ENCODE peak calls at places on chromosomes 6 and 20, in six cellular contexts. One of them, this sample, is unnamed.
A peak's percentile ranks its signal among the peaks of the same experiment; 100 is the strongest.

GRCh38 chr20:38270869-38271608 is 10.5 kb upstream of the KIAA1755 start:
- DNase-seq in SJSA1: peak; percentile 82
- DNase-seq in NCI-H460: peak; percentile 21
- DNase-seq in transverse colon: no peak
- DNase-seq in AG20443: peak; percentile 89
- DNase-seq in endothelial cell: no peak
- DNase-seq in this sample: no peak

GRCh38 chr20:57851025-57851682 is 141.3 kb upstream of the PMEPA1 start:
- DNase-seq in SJSA1: no peak
- DNase-seq in NCI-H460: no peak
- DNase-seq in transverse colon: no peak
- DNase-seq in AG20443: no peak
- DNase-seq in endothelial cell: no peak
- DNase-seq in this sample: no peak

GRCh38 chr6:47016916-47017315 is 25.2 kb downstream of the ADGRF1 start:
- DNase-seq in SJSA1: no peak
- DNase-seq in NCI-H460: no peak
- DNase-seq in transverse colon: no peak
- DNase-seq in AG20443: no peak
- DNase-seq in endothelial cell: no peak
- DNase-seq in this sample: no peak

GRCh38 chr20:25191051-25191450 is 4.5 kb upstream of the ENTPD6 start:
- DNase-seq in SJSA1: no peak
- DNase-seq in NCI-H460: no peak
- DNase-seq in transverse colon: no peak
- DNase-seq in AG20443: no peak
- DNase-seq in endothelial cell: no peak
- DNase-seq in this sample: no peak

GRCh38 chr20:16459019-16459700 is 114.1 kb downstream of the KIF16B start:
- DNase-seq in SJSA1: no peak
- DNase-seq in NCI-H460: no peak
- DNase-seq in transverse colon: no peak
- DNase-seq in AG20443: peak; percentile 84
- DNase-seq in endothelial cell: no peak
- DNase-seq in this sample: no peak

GRCh38 chr20:2101935-2102584 is 433 bp downstream of the STK35 start:
- DNase-seq in SJSA1: peak; percentile 99
- DNase-seq in NCI-H460: peak; percentile 91
- DNase-seq in transverse colon: peak; percentile 91
- DNase-seq in AG20443: peak; percentile 94
- DNase-seq in endothelial cell: peak; percentile 83
- DNase-seq in this sample: peak; percentile 32

GRCh38 chr20:4216142-4216735 is 200.9 kb upstream of the RNF24 start:
- DNase-seq in SJSA1: no peak
- DNase-seq in NCI-H460: no peak
- DNase-seq in transverse colon: no peak
- DNase-seq in AG20443: peak; percentile 66
- DNase-seq in endothelial cell: no peak
- DNase-seq in this sample: no peak

GRCh38 chr6:27161946-27162603 is 85.4 kb upstream of the PRSS16 start:
- DNase-seq in SJSA1: peak; percentile 59
- DNase-seq in NCI-H460: peak; percentile 59
- DNase-seq in transverse colon: no peak
- DNase-seq in AG20443: peak; percentile 32
- DNase-seq in endothelial cell: peak; percentile 24
- DNase-seq in this sample: no peak

GRCh38 chr20:52958206-52958605 is 14.0 kb upstream of the TSHZ2 start:
- DNase-seq in SJSA1: no peak
- DNase-seq in NCI-H460: no peak
- DNase-seq in transverse colon: no peak
- DNase-seq in AG20443: peak; percentile 32
- DNase-seq in endothelial cell: no peak
- DNase-seq in this sample: no peak

GRCh38 chr6:4346659-4347333 is 211.4 kb upstream of the ECI2 start:
- DNase-seq in SJSA1: no peak
- DNase-seq in NCI-H460: no peak
- DNase-seq in transverse colon: no peak
- DNase-seq in AG20443: peak; percentile 62
- DNase-seq in endothelial cell: no peak
- DNase-seq in this sample: no peak

GRCh38 chr20:35539756-35540212 is 2.1 kb upstream of the ERGIC3 start:
- DNase-seq in SJSA1: no peak
- DNase-seq in NCI-H460: no peak
- DNase-seq in transverse colon: peak; percentile 69
- DNase-seq in AG20443: no peak
- DNase-seq in endothelial cell: peak; percentile 57
- DNase-seq in this sample: no peak

GRCh38 chr20:19423892-19424620 is 211.6 kb downstream of the SLC24A3 start:
- DNase-seq in SJSA1: no peak
- DNase-seq in NCI-H460: no peak
- DNase-seq in transverse colon: no peak
- DNase-seq in AG20443: no peak
- DNase-seq in endothelial cell: no peak
- DNase-seq in this sample: no peak

GRCh38 chr20:45798935-45799642 is 7.3 kb downstream of the DNTTIP1 start:
- DNase-seq in SJSA1: peak; percentile 44
- DNase-seq in NCI-H460: peak; percentile 66
- DNase-seq in transverse colon: peak; percentile 73
- DNase-seq in AG20443: peak; percentile 78
- DNase-seq in endothelial cell: peak; percentile 63
- DNase-seq in this sample: peak; percentile 16

GRCh38 chr6:144715344-144715743 is 430.2 kb downstream of the UTRN start:
- DNase-seq in SJSA1: no peak
- DNase-seq in NCI-H460: no peak
- DNase-seq in transverse colon: peak; percentile 18
- DNase-seq in AG20443: no peak
- DNase-seq in endothelial cell: no peak
- DNase-seq in this sample: no peak

GRCh38 chr6:40997256-40997957 is 41.6 kb downstream of the UNC5CL start:
- DNase-seq in SJSA1: peak; percentile 85
- DNase-seq in NCI-H460: no peak
- DNase-seq in transverse colon: peak; percentile 31
- DNase-seq in AG20443: peak; percentile 62
- DNase-seq in endothelial cell: peak; percentile 28
- DNase-seq in this sample: no peak

GRCh38 chr20:20603339-20603990 is 109.0 kb downstream of the RALGAPA2 start:
- DNase-seq in SJSA1: no peak
- DNase-seq in NCI-H460: no peak
- DNase-seq in transverse colon: no peak
- DNase-seq in AG20443: no peak
- DNase-seq in endothelial cell: no peak
- DNase-seq in this sample: no peak

GRCh38 chr6:164882236-164882635 is 427.2 kb downstream of the C6orf118 start:
- DNase-seq in SJSA1: no peak
- DNase-seq in NCI-H460: no peak
- DNase-seq in transverse colon: no peak
- DNase-seq in AG20443: no peak
- DNase-seq in endothelial cell: no peak
- DNase-seq in this sample: no peak

GRCh38 chr6:84282566-84282965 is 55.1 kb upstream of the CEP162 start:
- DNase-seq in SJSA1: peak; percentile 69
- DNase-seq in NCI-H460: no peak
- DNase-seq in transverse colon: no peak
- DNase-seq in AG20443: peak; percentile 48
- DNase-seq in endothelial cell: no peak
- DNase-seq in this sample: no peak

GRCh38 chr6:90934081-90934480 is 347.2 kb upstream of the MAP3K7 start:
- DNase-seq in SJSA1: no peak
- DNase-seq in NCI-H460: no peak
- DNase-seq in transverse colon: no peak
- DNase-seq in AG20443: no peak
- DNase-seq in endothelial cell: no peak
- DNase-seq in this sample: no peak

GRCh38 chr6:139846538-139847321 is 472.3 kb upstream of the CITED2 start:
- DNase-seq in SJSA1: no peak
- DNase-seq in NCI-H460: no peak
- DNase-seq in transverse colon: peak; percentile 47
- DNase-seq in AG20443: no peak
- DNase-seq in endothelial cell: no peak
- DNase-seq in this sample: no peak

GRCh38 chr6:169075211-169075621 is 178.4 kb downstream of the THBS2 start:
- DNase-seq in SJSA1: no peak
- DNase-seq in NCI-H460: no peak
- DNase-seq in transverse colon: peak; percentile 60
- DNase-seq in AG20443: peak; percentile 73
- DNase-seq in endothelial cell: no peak
- DNase-seq in this sample: no peak

GRCh38 chr6:15594512-15595241 is 68.2 kb downstream of the DTNBP1 start:
- DNase-seq in SJSA1: no peak
- DNase-seq in NCI-H460: no peak
- DNase-seq in transverse colon: no peak
- DNase-seq in AG20443: no peak
- DNase-seq in endothelial cell: no peak
- DNase-seq in this sample: no peak

GRCh38 chr6:24827162-24827561 is 28.4 kb upstream of the ARMH2 start:
- DNase-seq in SJSA1: no peak
- DNase-seq in NCI-H460: no peak
- DNase-seq in transverse colon: no peak
- DNase-seq in AG20443: no peak
- DNase-seq in endothelial cell: no peak
- DNase-seq in this sample: no peak

GRCh38 chr6:119587537-119587936 is 238.0 kb upstream of the MAN1A1 start:
- DNase-seq in SJSA1: no peak
- DNase-seq in NCI-H460: no peak
- DNase-seq in transverse colon: no peak
- DNase-seq in AG20443: no peak
- DNase-seq in endothelial cell: no peak
- DNase-seq in this sample: no peak

GRCh38 chr6:36977470-36977941 is 8.5 kb downstream of the MTCH1 start:
- DNase-seq in SJSA1: no peak
- DNase-seq in NCI-H460: no peak
- DNase-seq in transverse colon: no peak
- DNase-seq in AG20443: no peak
- DNase-seq in endothelial cell: no peak
- DNase-seq in this sample: no peak

GRCh38 chr20:1338096-1338495 is 9.2 kb upstream of the SDCBP2 start:
- DNase-seq in SJSA1: no peak
- DNase-seq in NCI-H460: no peak
- DNase-seq in transverse colon: no peak
- DNase-seq in AG20443: no peak
- DNase-seq in endothelial cell: no peak
- DNase-seq in this sample: no peak

GRCh38 chr6:20511858-20512257 is 22.4 kb upstream of the CDKAL1 start:
- DNase-seq in SJSA1: no peak
- DNase-seq in NCI-H460: no peak
- DNase-seq in transverse colon: no peak
- DNase-seq in AG20443: no peak
- DNase-seq in endothelial cell: no peak
- DNase-seq in this sample: no peak

GRCh38 chr6:136772685-136773472 is 19.4 kb downstream of the MAP3K5 start:
- DNase-seq in SJSA1: no peak
- DNase-seq in NCI-H460: no peak
- DNase-seq in transverse colon: no peak
- DNase-seq in AG20443: no peak
- DNase-seq in endothelial cell: no peak
- DNase-seq in this sample: no peak

GRCh38 chr6:146258206-146258605 is 229.3 kb downstream of the GRM1 start:
- DNase-seq in SJSA1: no peak
- DNase-seq in NCI-H460: no peak
- DNase-seq in transverse colon: no peak
- DNase-seq in AG20443: no peak
- DNase-seq in endothelial cell: no peak
- DNase-seq in this sample: no peak

GRCh38 chr20:62039738-62040137 is 25.9 kb downstream of the TAF4 start:
- DNase-seq in SJSA1: no peak
- DNase-seq in NCI-H460: no peak
- DNase-seq in transverse colon: no peak
- DNase-seq in AG20443: no peak
- DNase-seq in endothelial cell: no peak
- DNase-seq in this sample: no peak

GRCh38 chr6:31356216-31356945 is 598 bp downstream of the HLA-B start:
- DNase-seq in SJSA1: no peak
- DNase-seq in NCI-H460: no peak
- DNase-seq in transverse colon: peak; percentile 64
- DNase-seq in AG20443: peak; percentile 24
- DNase-seq in endothelial cell: peak; percentile 21
- DNase-seq in this sample: no peak

GRCh38 chr6:170235726-170236125 is 55.2 kb downstream of the DLL1 start:
- DNase-seq in SJSA1: no peak
- DNase-seq in NCI-H460: no peak
- DNase-seq in transverse colon: no peak
- DNase-seq in AG20443: no peak
- DNase-seq in endothelial cell: no peak
- DNase-seq in this sample: no peak

GRCh38 chr6:113172531-113172966 is 684.6 kb upstream of the MARCKS start:
- DNase-seq in SJSA1: no peak
- DNase-seq in NCI-H460: no peak
- DNase-seq in transverse colon: peak; percentile 13
- DNase-seq in AG20443: no peak
- DNase-seq in endothelial cell: no peak
- DNase-seq in this sample: peak; percentile 4

GRCh38 chr20:58260006-58260405 is 31.6 kb upstream of the ANKRD60 start:
- DNase-seq in SJSA1: no peak
- DNase-seq in NCI-H460: no peak
- DNase-seq in transverse colon: no peak
- DNase-seq in AG20443: peak; percentile 31
- DNase-seq in endothelial cell: no peak
- DNase-seq in this sample: no peak